ENCODE peak calls at places on chromosomes 3 and 15, in seven cellular contexts. Z is activated effector memory CD4-positive, alpha-beta T cell treated with Interleukin-2 at 50 U/mL for 16 hours; C is iris pigment epithelial cell; W is SK-MEL-5; V is LoVo; I is CD14-positive monocyte; R is Calu3. T is an unnamed sample.

GRCh38 chr3:187769771-187770170 is 24.5 kb upstream of the BCL6 start:
- DNase-seq in Z (no peak), C (no peak), W (no peak), V (no peak), I (no peak), R (no peak), T (no peak)

GRCh38 chr3:182914341-182914740 is 66.0 kb downstream of the DCUN1D1 start:
- DNase-seq in Z (no peak), C (no peak), W (no peak), V (no peak), I (no peak), R (no peak), T (no peak)

GRCh38 chr15:66040211-66040892 is 171.1 kb downstream of the RAB11A start:
- DNase-seq in Z (no peak), C (no peak), W (no peak), V (no peak), I (no peak), R (no peak), T (no peak)

GRCh38 chr3:64932666-64933342 is 245.0 kb upstream of the ADAMTS9 start:
- DNase-seq in Z (no peak), C (no peak), W (no peak), V (no peak), I (no peak), R (peak; percentile 31), T (no peak)

GRCh38 chr3:187544326-187544725 is 125.9 kb downstream of the SST start:
- DNase-seq in Z (no peak), C (no peak), W (no peak), V (no peak), I (no peak), R (no peak), T (no peak)

GRCh38 chr3:134871818-134872217 is 76.8 kb downstream of the EPHB1 start:
- DNase-seq in Z (no peak), C (no peak), W (no peak), V (no peak), I (no peak), R (no peak), T (no peak)

GRCh38 chr3:28317438-28318022 is 31.0 kb upstream of the ZCWPW2 start:
- DNase-seq in Z (no peak), C (peak; percentile 62), W (peak; percentile 70), V (peak; percentile 19), I (no peak), R (peak; percentile 40), T (peak; percentile 57)

GRCh38 chr15:99671926-99672701 is 61.1 kb downstream of the LYSMD4 start:
- DNase-seq in Z (no peak), C (no peak), W (no peak), V (no peak), I (no peak), R (no peak), T (no peak)

GRCh38 chr15:72690938-72691337 is 4.9 kb downstream of the BBS4 start:
- DNase-seq in Z (no peak), C (no peak), W (no peak), V (no peak), I (no peak), R (no peak), T (no peak)

GRCh38 chr15:39153718-39154117 is 427.2 kb upstream of the THBS1 start:
- DNase-seq in Z (no peak), C (no peak), W (no peak), V (peak; percentile 74), I (no peak), R (peak; percentile 10), T (no peak)

GRCh38 chr3:5197470-5198312 is 10.2 kb downstream of the EDEM1 start:
- DNase-seq in Z (no peak), C (peak; percentile 80), W (no peak), V (no peak), I (no peak), R (no peak), T (no peak)

T was measured in HepG2.